ENCODE peak calls at places on chromosomes 12 and 14, in nine cellular contexts. Y is dorsolateral prefrontal cortex; H is adrenal gland; U is coronary artery; I is psoas muscle; J is astrocyte; Z is epithelial cell of prostate; C is CD8-positive, alpha-beta T cell; K is caudate nucleus. D is an unnamed sample.

GRCh38 chr14:86129426-86129825 is 599.5 kb downstream of the FLRT2 start:
- DNase-seq in U (no peak), I (no peak), Z (no peak), J (no peak), Y (no peak), H (no peak), C (no peak), K (no peak), D (no peak)

GRCh38 chr12:122848471-122849351 is 13.5 kb downstream of the HIP1R start:
- DNase-seq in J (no peak), C (no peak), Z (no peak), K (no peak), H (no peak), U (no peak), Y (peak), I (no peak), D (no peak)

GRCh38 chr12:111437816-111438454 is 32.2 kb downstream of the SH2B3 start:
- DNase-seq in Z (peak), H (peak), I (no peak), U (no peak), K (no peak), Y (no peak), J (peak), C (no peak), D (peak)

GRCh38 chr12:49818241-49818640 is 10.0 kb downstream of the NCKAP5L start:
- DNase-seq in H (no peak), I (no peak), C (no peak), Z (no peak), K (no peak), Y (no peak), U (no peak), J (no peak), D (no peak)

GRCh38 chr12:770474-770873 is 18.1 kb downstream of the WNK1 start:
- DNase-seq in K (no peak), C (no peak), Y (no peak), Z (no peak), J (peak), H (no peak), I (no peak), U (no peak), D (no peak)

GRCh38 chr12:115101518-115101917 is 417.5 kb upstream of the TBX3 start:
- DNase-seq in C (no peak), I (no peak), H (no peak), Y (no peak), Z (no peak), U (no peak), J (no peak), K (no peak), D (no peak)

GRCh38 chr12:92717202-92717601 is 14.4 kb downstream of the PLEKHG7 start:
- DNase-seq in C (no peak), Y (no peak), H (peak), U (no peak), K (no peak), J (peak), Z (no peak), I (no peak), D (peak)

GRCh38 chr12:52630104-52630500 is 11.7 kb upstream of the KRT73 start:
- DNase-seq in I (no peak), K (no peak), Y (no peak), J (no peak), C (no peak), U (peak), H (no peak), Z (no peak), D (no peak)

GRCh38 chr12:69583203-69583602 is 2.1 kb upstream of the CCT2 start:
- DNase-seq in U (no peak), I (no peak), H (no peak), J (no peak), K (no peak), Y (no peak), Z (no peak), C (no peak), D (no peak)

GRCh38 chr12:29960113-29960512 is 176.4 kb upstream of the TMTC1 start:
- DNase-seq in C (no peak), H (no peak), I (no peak), K (no peak), Y (no peak), U (no peak), J (no peak), Z (no peak), D (no peak)

GRCh38 chr14:92684801-92685560 is 63.4 kb downstream of the LGMN start:
- DNase-seq in K (no peak), Y (no peak), J (no peak), C (no peak), I (no peak), H (no peak), Z (no peak), U (no peak), D (no peak)

GRCh38 chr12:114361545-114361944 is 44.4 kb downstream of the TBX5 start:
- DNase-seq in H (no peak), J (no peak), I (no peak), C (no peak), Y (no peak), Z (no peak), K (no peak), U (no peak), D (no peak)

GRCh38 chr14:75753696-75754095 is 92.7 kb downstream of the TTLL5 start:
- DNase-seq in K (no peak), C (no peak), J (peak), Z (no peak), I (no peak), U (no peak), H (no peak), Y (no peak), D (no peak)
- H3K27ac ChIP-seq in K (no peak), C (no peak), J (no peak), Z (no peak), I (no peak), U (no peak), H (no peak), Y (no peak), D (no peak)

GRCh38 chr14:46140445-46140844 is 511.1 kb downstream of the RPL10L start:
- DNase-seq in U (no peak), I (no peak), C (no peak), J (no peak), Z (no peak), H (no peak), Y (no peak), K (no peak), D (no peak)

GRCh38 chr14:46139668-46140067 is 511.9 kb downstream of the RPL10L start:
- DNase-seq in C (no peak), H (no peak), U (no peak), K (no peak), J (no peak), Y (no peak), Z (no peak), I (no peak), D (no peak)

GRCh38 chr14:46136456-46136855 is 515.1 kb downstream of the RPL10L start:
- DNase-seq in Z (no peak), U (no peak), C (no peak), Y (no peak), J (no peak), I (no peak), H (no peak), K (no peak), D (no peak)

GRCh38 chr14:46137786-46138185 is 513.8 kb downstream of the RPL10L start:
- DNase-seq in Z (no peak), I (no peak), Y (no peak), J (no peak), C (no peak), U (no peak), K (no peak), H (no peak), D (no peak)
- H3K27ac ChIP-seq in Z (no peak), I (no peak), Y (no peak), J (no peak), C (no peak), U (no peak), K (no peak), H (no peak), D (no peak)

DNA sequence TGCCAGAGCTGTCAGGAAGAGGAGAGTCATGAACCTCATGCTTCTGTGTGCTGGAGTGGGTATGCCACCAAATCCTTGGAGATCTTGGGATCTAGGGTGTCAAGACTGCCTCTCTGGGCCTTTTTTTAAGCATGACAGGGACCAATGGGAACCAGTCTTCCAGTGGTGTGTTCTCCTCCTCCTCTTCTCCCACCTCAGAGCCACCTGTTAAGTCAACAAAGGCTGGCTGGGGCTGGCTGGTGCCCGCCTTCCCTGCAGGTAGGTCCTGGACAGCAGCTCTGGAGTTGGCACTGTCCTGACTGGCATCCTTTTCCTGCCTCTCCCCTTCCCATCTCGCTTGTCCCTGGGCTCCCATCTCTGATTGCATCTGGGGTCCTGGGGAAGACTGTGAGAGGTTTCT is at the start of gene DCD:
- DNase-seq in H (no peak), U (no peak), Y (no peak), I (no peak), K (no peak), C (no peak), J (no peak), Z (no peak), D (no peak)
- H3K27ac ChIP-seq in H (no peak), U (no peak), Y (no peak), I (no peak), K (no peak), C (no peak), J (no peak), Z (no peak), D (no peak)

GRCh38 chr14:23570806-23571483 is 3.4 kb upstream of the AP1G2 start:
- DNase-seq in C (no peak), I (no peak), H (no peak), K (no peak), Z (no peak), Y (no peak), U (no peak), J (no peak), D (no peak)

GRCh38 chr14:23572524-23572828 is 4.9 kb upstream of the AP1G2 start:
- DNase-seq in H (peak), Z (no peak), C (no peak), U (no peak), I (no peak), Y (no peak), K (no peak), J (no peak), D (no peak)

GRCh38 chr14:23572841-23573240 is 5.2 kb upstream of the AP1G2 start:
- DNase-seq in Y (no peak), Z (no peak), H (peak), K (no peak), J (no peak), U (no peak), C (no peak), I (no peak), D (no peak)

GRCh38 chr14:23573384-23573783 is 5.2 kb downstream of the JPH4 start:
- DNase-seq in C (no peak), K (no peak), Z (no peak), Y (no peak), H (no peak), I (no peak), J (no peak), U (no peak), D (no peak)

GRCh38 chr14:23571701-23572523 is 4.3 kb upstream of the AP1G2 start:
- DNase-seq in J (no peak), Y (no peak), U (no peak), K (no peak), H (peak), C (no peak), Z (no peak), I (no peak), D (no peak)
- H3K27ac ChIP-seq in J (no peak), Y (peak), U (peak), K (peak), H (peak), C (no peak), Z (no peak), I (no peak), D (no peak)

GRCh38 chr12:28699029-28699428 is 450.0 kb upstream of the FAR2 start:
- DNase-seq in U (no peak), Z (no peak), H (no peak), C (no peak), K (no peak), I (no peak), J (no peak), Y (no peak), D (no peak)

GRCh38 chr12:28708918-28709371 is 440.1 kb upstream of the FAR2 start:
- DNase-seq in I (no peak), J (peak), U (no peak), K (no peak), H (no peak), Z (no peak), C (no peak), Y (no peak), D (no peak)

GRCh38 chr12:28700161-28700560 is 448.9 kb upstream of the FAR2 start:
- DNase-seq in H (no peak), I (no peak), J (no peak), K (no peak), Y (no peak), C (no peak), U (no peak), Z (no peak), D (no peak)

GRCh38 chr12:28709996-28710685 is 438.9 kb upstream of the FAR2 start:
- DNase-seq in Y (no peak), Z (no peak), C (no peak), I (no peak), H (no peak), K (no peak), U (no peak), J (peak), D (no peak)

GRCh38 chr12:28704477-28705169 is 444.5 kb upstream of the FAR2 start:
- DNase-seq in U (no peak), K (no peak), I (no peak), Z (no peak), H (no peak), C (no peak), Y (no peak), J (peak), D (no peak)
- H3K27ac ChIP-seq in U (no peak), K (no peak), I (no peak), Z (no peak), H (no peak), C (no peak), Y (no peak), J (no peak), D (no peak)

GRCh38 chr14:91409991-91410401 is 7.6 kb downstream of the CCDC88C start:
- DNase-seq in U (no peak), Y (no peak), I (no peak), K (no peak), Z (no peak), H (no peak), C (no peak), J (no peak), D (no peak)

GRCh38 chr14:91406451-91406850 is 11.2 kb downstream of the CCDC88C start:
- DNase-seq in C (no peak), U (no peak), Z (no peak), J (no peak), I (no peak), K (no peak), Y (no peak), H (no peak), D (no peak)

GRCh38 chr14:91405241-91405721 is 12.3 kb downstream of the CCDC88C start:
- DNase-seq in H (no peak), Y (no peak), J (no peak), U (no peak), C (peak), I (no peak), Z (no peak), K (no peak), D (no peak)

GRCh38 chr14:91405724-91406435 is 11.7 kb downstream of the CCDC88C start:
- DNase-seq in I (no peak), H (no peak), C (no peak), K (no peak), U (no peak), J (no peak), Y (no peak), Z (no peak), D (no peak)

GRCh38 chr14:91406982-91407381 is 10.6 kb downstream of the CCDC88C start:
- DNase-seq in H (no peak), U (no peak), Y (no peak), Z (no peak), K (no peak), J (no peak), I (no peak), C (no peak), D (no peak)
- H3K27ac ChIP-seq in H (no peak), U (no peak), Y (no peak), Z (no peak), K (no peak), J (no peak), I (no peak), C (peak), D (peak)

GRCh38 chr14:23146423-23146910 is 27.4 kb upstream of the CEBPE start:
- DNase-seq in Z (no peak), I (no peak), U (no peak), C (no peak), H (no peak), Y (no peak), J (no peak), K (no peak), D (no peak)

GRCh38 chr14:23145794-23146422 is 26.9 kb upstream of the CEBPE start:
- DNase-seq in Y (no peak), K (no peak), I (no peak), H (no peak), Z (no peak), U (no peak), J (no peak), C (no peak), D (no peak)

GRCh38 chr14:23142826-23143225 is 23.8 kb upstream of the CEBPE start:
- DNase-seq in Y (no peak), U (no peak), I (no peak), J (no peak), H (no peak), C (no peak), K (no peak), Z (no peak), D (no peak)

GRCh38 chr14:23141706-23142467 is 22.8 kb upstream of the CEBPE start:
- DNase-seq in J (peak), Y (no peak), H (no peak), K (no peak), I (no peak), C (no peak), Z (no peak), U (peak), D (peak)

GRCh38 chr14:23143911-23144310 is 24.9 kb upstream of the CEBPE start:
- DNase-seq in C (no peak), K (no peak), Z (no peak), U (no peak), I (no peak), Y (no peak), J (no peak), H (no peak), D (no peak)
- H3K27ac ChIP-seq in C (no peak), K (no peak), Z (no peak), U (peak), I (peak), Y (no peak), J (no peak), H (no peak), D (no peak)

GRCh38 chr12:64675795-64676194 is 65.5 kb downstream of the RASSF3 start:
- DNase-seq in H (peak), Y (no peak), C (no peak), K (no peak), Z (no peak), U (peak), J (peak), I (no peak), D (no peak)

GRCh38 chr12:64673490-64674169 is 63.3 kb downstream of the RASSF3 start:
- DNase-seq in J (peak), Z (no peak), H (no peak), C (no peak), U (no peak), I (no peak), Y (no peak), K (no peak), D (no peak)

GRCh38 chr12:64671682-64672081 is 61.4 kb downstream of the RASSF3 start:
- DNase-seq in I (no peak), C (no peak), Y (no peak), J (no peak), Z (no peak), K (no peak), U (no peak), H (no peak), D (no peak)

GRCh38 chr12:64672925-64673409 is 62.7 kb downstream of the RASSF3 start:
- DNase-seq in H (peak), I (peak), Z (no peak), Y (no peak), U (no peak), J (peak), K (no peak), C (peak), D (no peak)

DNA sequence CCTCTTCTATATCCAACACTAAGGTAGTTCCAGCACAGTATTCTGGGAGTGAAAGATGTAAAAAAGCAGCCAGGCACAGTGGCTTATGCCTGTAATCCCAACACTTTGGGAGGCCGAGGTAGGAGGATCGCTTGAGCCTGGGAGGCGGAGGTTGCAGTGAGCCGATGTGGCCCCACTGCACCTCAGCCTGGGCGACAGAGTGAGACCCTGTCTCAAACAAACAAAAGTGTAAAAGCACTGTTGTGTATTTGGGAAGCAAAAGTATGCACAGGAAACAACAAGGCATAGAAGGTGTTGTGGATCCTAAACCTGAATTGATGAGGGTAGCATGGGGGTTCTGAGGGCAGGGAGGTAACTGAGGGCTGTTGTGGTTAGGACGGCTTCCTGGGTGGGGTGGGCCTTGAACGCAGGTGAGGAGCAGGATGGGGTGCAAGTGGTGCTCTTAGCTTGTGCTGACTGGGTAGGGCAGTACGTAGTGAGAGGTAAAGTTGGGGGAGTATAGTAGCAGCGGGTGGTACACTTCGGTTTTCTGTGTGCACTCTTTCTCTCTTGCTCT is 64.2 kb downstream of the RASSF3 start:
- DNase-seq in K (no peak), U (no peak), Y (no peak), Z (no peak), C (peak), H (no peak), J (no peak), I (no peak), D (no peak)
- H3K27ac ChIP-seq in K (no peak), U (peak), Y (no peak), Z (no peak), C (peak), H (peak), J (no peak), I (no peak), D (peak)